ENCODE peak calls at places on chromosomes 4 and X, in nine cellular contexts. One of them, this sample, is unnamed.

GRCh38 chr4:1565598-1566295 is 118.4 kb downstream of the FAM53A start:
- DNase-seq in fibroblast of mammary gland: no peak
- DNase-seq in GM04504: no peak
- DNase-seq in psoas muscle: peak; percentile 5
- DNase-seq in C1 segment of cervical spinal cord: no peak
- DNase-seq in heart left ventricle: no peak
- DNase-seq in GM10248: no peak
- DNase-seq in kidney tubule cell: no peak
- DNase-seq in lung: no peak
- DNase-seq in this sample: no peak

GRCh38 chr4:168594121-168594520 is 97.3 kb downstream of the PALLD start:
- DNase-seq in GM04504: no peak
- DNase-seq in heart left ventricle: no peak
- DNase-seq in C1 segment of cervical spinal cord: no peak
- DNase-seq in lung: no peak
- DNase-seq in fibroblast of mammary gland: no peak
- DNase-seq in psoas muscle: no peak
- DNase-seq in kidney tubule cell: no peak
- DNase-seq in GM10248: no peak
- DNase-seq in this sample: no peak

GRCh38 chr4:106565727-106566126 is 197.1 kb upstream of the GIMD1 start:
- DNase-seq in GM10248: no peak
- DNase-seq in GM04504: no peak
- DNase-seq in heart left ventricle: no peak
- DNase-seq in psoas muscle: no peak
- DNase-seq in kidney tubule cell: peak; percentile 42
- DNase-seq in lung: no peak
- DNase-seq in C1 segment of cervical spinal cord: no peak
- DNase-seq in fibroblast of mammary gland: peak; percentile 13
- DNase-seq in this sample: peak; percentile 27

GRCh38 chr4:5357863-5358262 is 306.6 kb downstream of the STK32B start:
- DNase-seq in kidney tubule cell: no peak
- DNase-seq in fibroblast of mammary gland: no peak
- DNase-seq in heart left ventricle: no peak
- DNase-seq in GM04504: peak; percentile 59
- DNase-seq in C1 segment of cervical spinal cord: no peak
- DNase-seq in lung: no peak
- DNase-seq in GM10248: no peak
- DNase-seq in psoas muscle: no peak
- DNase-seq in this sample: no peak

GRCh38 chrX:70445197-70445656 is 592 bp downstream of the DLG3 start:
- DNase-seq in GM04504: no peak
- DNase-seq in kidney tubule cell: no peak
- DNase-seq in heart left ventricle: no peak
- DNase-seq in C1 segment of cervical spinal cord: no peak
- DNase-seq in lung: no peak
- DNase-seq in psoas muscle: no peak
- DNase-seq in fibroblast of mammary gland: no peak
- DNase-seq in GM10248: peak; percentile 6
- DNase-seq in this sample: no peak

GRCh38 chr4:130722370-130722769 is 1626.4 kb downstream of the C4orf33 start:
- DNase-seq in kidney tubule cell: no peak
- DNase-seq in GM10248: no peak
- DNase-seq in C1 segment of cervical spinal cord: no peak
- DNase-seq in GM04504: no peak
- DNase-seq in psoas muscle: no peak
- DNase-seq in heart left ventricle: no peak
- DNase-seq in lung: no peak
- DNase-seq in fibroblast of mammary gland: peak; percentile 7
- DNase-seq in this sample: no peak

GRCh38 chr4:2934077-2934812 is 29.0 kb downstream of the NOP14 start:
- DNase-seq in fibroblast of mammary gland: peak; percentile 65
- DNase-seq in lung: peak; percentile 68
- DNase-seq in C1 segment of cervical spinal cord: no peak
- DNase-seq in GM04504: peak; percentile 25
- DNase-seq in GM10248: peak; percentile 59
- DNase-seq in heart left ventricle: peak; percentile 61
- DNase-seq in psoas muscle: peak; percentile 79
- DNase-seq in kidney tubule cell: peak; percentile 62
- DNase-seq in this sample: peak; percentile 85

GRCh38 chr4:17385403-17385802 is 126.5 kb downstream of the QDPR start:
- DNase-seq in psoas muscle: no peak
- DNase-seq in GM04504: peak; percentile 33
- DNase-seq in heart left ventricle: peak; percentile 8
- DNase-seq in fibroblast of mammary gland: peak; percentile 42
- DNase-seq in lung: no peak
- DNase-seq in GM10248: peak; percentile 26
- DNase-seq in kidney tubule cell: peak; percentile 72
- DNase-seq in C1 segment of cervical spinal cord: no peak
- DNase-seq in this sample: no peak

GRCh38 chrX:39891781-39892180 is 206.0 kb downstream of the BCOR start:
- DNase-seq in psoas muscle: no peak
- DNase-seq in kidney tubule cell: no peak
- DNase-seq in heart left ventricle: no peak
- DNase-seq in C1 segment of cervical spinal cord: no peak
- DNase-seq in GM10248: no peak
- DNase-seq in fibroblast of mammary gland: no peak
- DNase-seq in GM04504: no peak
- DNase-seq in lung: no peak
- DNase-seq in this sample: no peak

GRCh38 chrX:31057691-31058090 is 14.2 kb downstream of the FTHL17 start:
- DNase-seq in fibroblast of mammary gland: no peak
- DNase-seq in kidney tubule cell: no peak
- DNase-seq in heart left ventricle: no peak
- DNase-seq in GM04504: no peak
- DNase-seq in GM10248: no peak
- DNase-seq in C1 segment of cervical spinal cord: no peak
- DNase-seq in lung: no peak
- DNase-seq in psoas muscle: no peak
- DNase-seq in this sample: no peak

GRCh38 chr4:168815373-168816345 is 194.4 kb downstream of the CBR4 start:
- DNase-seq in GM04504: no peak
- DNase-seq in kidney tubule cell: no peak
- DNase-seq in psoas muscle: no peak
- DNase-seq in C1 segment of cervical spinal cord: no peak
- DNase-seq in GM10248: no peak
- DNase-seq in lung: no peak
- DNase-seq in heart left ventricle: no peak
- DNase-seq in fibroblast of mammary gland: peak; percentile 39
- DNase-seq in this sample: no peak